ENCODE peak calls at places on chromosomes 11 and 22, in seven cellular contexts. N, E, Q, P, D, I and R are unnamed samples.

GRCh38 chr11:27041141-27041869 is 690 bp downstream of the BBOX1 start:
- DNase-seq in N (no peak), E (no peak), Q (no peak), P (no peak), D (no peak), I (no peak), R (peak; percentile 61)

GRCh38 chr11:112195906-112196305 is 20.6 kb downstream of the BCO2 start:
- DNase-seq in N (no peak), E (no peak), Q (no peak), P (no peak), D (peak; percentile 11), I (no peak), R (no peak)

GRCh38 chr11:88827018-88827676 is 238.6 kb downstream of the GRM5 start:
- DNase-seq in N (no peak), E (no peak), Q (no peak), P (no peak), D (peak; percentile 7), I (no peak), R (no peak)

GRCh38 chr11:4066960-4067359 is 27.6 kb upstream of the RRM1 start:
- DNase-seq in N (no peak), E (no peak), Q (no peak), P (no peak), D (no peak), I (no peak), R (no peak)

GRCh38 chr11:119482561-119483001 is 59.6 kb upstream of the THY1 start:
- DNase-seq in N (peak; percentile 23), E (no peak), Q (no peak), P (no peak), D (no peak), I (no peak), R (peak; percentile 36)

GRCh38 chr11:124640660-124641059 is 18.0 kb downstream of the TBRG1 start:
- DNase-seq in N (no peak), E (no peak), Q (no peak), P (no peak), D (no peak), I (no peak), R (no peak)

GRCh38 chr11:36296925-36297604 is 977 bp downstream of the PRR5L start:
- DNase-seq in N (no peak), E (no peak), Q (peak; percentile 61), P (no peak), D (no peak), I (no peak), R (no peak)

GRCh38 chr11:126257764-126258163 is 10.9 kb downstream of the SRPRA start:
- DNase-seq in N (no peak), E (no peak), Q (peak; percentile 70), P (no peak), D (no peak), I (no peak), R (no peak)

GRCh38 chr11:109112748-109113378 is 309.1 kb upstream of the C11orf87 start:
- DNase-seq in N (no peak), E (no peak), Q (no peak), P (no peak), D (no peak), I (no peak), R (no peak)

GRCh38 chr11:105005451-105005845 is 17.5 kb downstream of the CASP5 start:
- DNase-seq in N (no peak), E (no peak), Q (no peak), P (no peak), D (no peak), I (no peak), R (no peak)

GRCh38 chr22:19555651-19556050 is 31.4 kb upstream of the CLDN5 start:
- DNase-seq in N (no peak), E (no peak), Q (no peak), P (no peak), D (no peak), I (no peak), R (no peak)

GRCh38 chr11:8019671-8020597 is 32.8 kb downstream of the EIF3F start:
- DNase-seq in N (no peak), E (peak; percentile 54), Q (peak; percentile 40), P (peak; percentile 75), D (no peak), I (no peak), R (no peak)

GRCh38 chr11:118497831-118498230 is 29.4 kb upstream of the TTC36 start:
- DNase-seq in N (no peak), E (no peak), Q (peak; percentile 68), P (no peak), D (no peak), I (no peak), R (no peak)

GRCh38 chr11:121953122-121953521 is 162.9 kb downstream of the BLID start:
- DNase-seq in N (no peak), E (no peak), Q (no peak), P (no peak), D (no peak), I (no peak), R (no peak)

GRCh38 chr11:10326080-10326964 is 21.4 kb downstream of the ADM start:
- DNase-seq in N (peak; percentile 83), E (peak; percentile 47), Q (no peak), P (peak; percentile 56), D (peak; percentile 90), I (no peak), R (no peak)

GRCh38 chr22:35313311-35314121 is 13.8 kb downstream of the TOM1 start:
- DNase-seq in N (peak; percentile 24), E (peak; percentile 8), Q (peak; percentile 96), P (peak; percentile 38), D (peak; percentile 53), I (peak; percentile 95), R (no peak)

GRCh38 chr22:40894417-40894816 is 32.5 kb upstream of the DNAJB7 start:
- DNase-seq in N (no peak), E (no peak), Q (no peak), P (no peak), D (no peak), I (no peak), R (no peak)
- H3K27ac ChIP-seq in N (no peak overlapping the region), E (no peak overlapping the region), Q (no peak overlapping the region), P (no peak overlapping the region), D (no peak overlapping the region), I (no peak overlapping the region), R (no peak overlapping the region)

DNA sequence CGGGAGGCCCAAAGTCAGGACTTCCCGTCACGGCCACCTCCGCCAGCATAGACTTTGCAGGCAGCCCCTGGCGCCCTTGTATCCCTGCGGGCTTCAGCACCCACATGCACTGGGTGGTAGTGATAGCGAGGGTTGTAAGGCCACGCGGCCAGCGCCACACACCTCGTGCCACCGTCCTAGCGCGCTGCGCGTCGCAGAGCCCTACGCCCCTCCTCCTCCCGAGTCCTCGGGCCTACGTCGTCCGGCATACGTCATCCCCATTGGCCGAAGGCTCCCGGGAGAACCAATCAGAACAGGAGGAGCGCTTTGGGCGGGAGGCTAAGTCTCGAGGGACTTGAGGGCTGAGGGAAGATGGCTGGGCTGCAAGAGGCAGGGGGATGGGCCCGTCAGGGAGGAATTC is 1.3 kb upstream of the BTBD18 start:
- DNase-seq in N (no peak), E (no peak), Q (no peak), P (no peak), D (no peak), I (no peak), R (no peak)
- TF ChIP-seq POLR2A in N (no peak), E (no peak), Q (no peak), P (no peak), D (no peak), I (no peak), R (no peak)

GRCh38 chr11:2459016-2459725 is 14.4 kb downstream of the KCNQ1 start:
- DNase-seq in N (no peak), E (no peak), Q (no peak), P (no peak), D (no peak), I (no peak), R (no peak)
- H3K4me1 ChIP-seq in N (peaks cover 56% of the 10 kb centered on the region), E (no peaks in the 10 kb centered on the region), Q (no peaks in the 10 kb centered on the region), P (no peaks in the 10 kb centered on the region), D (no peaks in the 10 kb centered on the region), I (no peaks in the 10 kb centered on the region), R (no peaks in the 10 kb centered on the region)

DNA sequence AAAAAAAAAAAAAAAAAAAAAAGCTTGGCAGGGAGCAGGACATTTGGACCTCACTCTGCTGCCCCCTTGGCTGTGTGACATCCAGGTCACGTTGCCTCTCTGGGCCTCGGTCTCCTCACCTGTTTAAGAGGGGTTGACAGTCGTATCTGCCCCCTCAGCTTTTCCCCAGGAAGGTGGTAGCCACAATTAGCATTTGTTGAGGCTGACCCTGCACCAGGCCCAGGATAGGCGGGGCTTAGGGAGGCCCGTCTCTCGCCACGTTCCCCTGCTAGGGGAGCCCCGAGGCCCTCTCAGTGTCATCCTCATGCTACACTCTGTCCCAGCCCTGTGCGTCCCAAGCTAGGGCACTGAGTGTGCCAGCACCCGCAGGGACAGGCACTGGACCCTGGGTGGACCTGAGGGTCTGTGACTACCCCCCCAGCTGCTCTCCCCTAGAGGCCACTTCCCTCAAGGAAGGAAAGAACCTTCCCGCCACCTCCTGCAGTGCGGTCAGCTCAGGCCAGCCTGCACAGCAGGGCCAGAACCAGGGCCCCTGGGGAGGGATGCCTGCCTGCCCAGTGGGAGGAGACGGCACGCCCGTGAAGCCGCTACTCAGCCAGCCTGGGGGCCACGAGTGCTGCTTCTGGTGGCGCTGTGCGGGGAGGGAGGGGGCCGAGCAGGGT is 38.5 kb upstream of the PPARA start:
- DNase-seq in N (no peak), E (peak; percentile 61), Q (no peak), P (no peak), D (no peak), I (no peak), R (no peak)
- H3K27ac ChIP-seq in N (peak overlapping the region; percentile 87), E (peak overlapping the region; percentile 100), Q (no peak overlapping the region), P (no peak overlapping the region), D (peak overlapping the region; percentile 62), I (peak overlapping the region; percentile 86), R (peak overlapping the region; percentile 91)

DNA sequence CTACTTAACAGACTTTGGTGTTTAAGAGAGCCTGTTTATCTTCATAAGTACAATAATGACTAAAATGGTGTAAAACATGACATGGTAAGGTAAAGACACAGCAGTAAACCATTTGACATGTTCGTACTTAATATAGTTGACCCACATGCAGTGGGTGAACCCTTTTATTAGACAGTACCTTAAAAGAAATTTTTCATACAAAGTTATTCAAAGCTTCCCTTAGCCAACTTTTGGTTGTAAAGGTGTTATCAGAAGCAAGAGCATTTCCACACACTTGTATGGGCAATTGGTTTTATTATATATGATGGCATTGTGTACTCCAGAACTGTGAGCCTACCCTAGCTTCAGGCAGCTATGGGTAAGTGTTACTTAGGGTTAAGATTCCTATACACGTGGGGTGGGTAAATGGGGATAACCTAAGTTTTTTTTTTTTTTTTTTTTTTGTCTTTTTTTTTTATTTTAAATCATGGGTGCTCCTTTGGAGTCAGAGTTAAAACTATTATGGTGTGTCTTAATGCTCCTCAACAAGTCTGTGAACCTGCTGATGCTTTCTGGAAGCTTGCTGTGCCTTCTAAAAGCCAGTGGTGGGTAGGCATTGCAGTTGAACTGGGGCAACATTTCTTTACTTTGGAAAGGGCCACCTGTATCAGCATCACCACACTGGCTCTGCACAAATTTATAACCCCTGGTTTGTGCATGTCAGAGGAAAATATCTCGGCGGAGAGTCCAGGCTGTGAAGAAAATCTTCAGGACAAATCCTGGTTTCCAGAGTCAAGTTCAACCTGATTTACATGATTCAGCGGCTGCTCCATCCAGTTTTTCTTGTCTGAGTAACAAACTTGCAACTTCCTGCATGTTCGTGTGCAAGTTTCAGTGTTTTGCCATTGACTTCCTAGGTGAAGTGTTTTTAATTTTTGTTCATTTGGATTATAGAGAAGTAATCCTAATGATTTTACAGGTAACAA is 3.3 kb downstream of the PCF11 start:
- DNase-seq in N (peak; percentile 53), E (no peak), Q (peak; percentile 49), P (no peak), D (peak; percentile 23), I (no peak), R (no peak)
- TF ChIP-seq POLR2A in N (no peak), E (no peak), Q (peak; percentile 34), P (no peak), D (no peak), I (no peak), R (no peak)